ENCODE peak calls at places on chromosome 5, in five cellular contexts. One of them, this sample, is unnamed.

GRCh38 chr5:164098536-164098935 is 593.1 kb downstream of the MAT2B start:
- DNase-seq in gastrocnemius medialis: no peak
- DNase-seq in HCT116: no peak
- DNase-seq in suprapubic skin: no peak
- DNase-seq in lung: no peak
- DNase-seq in this sample: no peak

GRCh38 chr5:174872271-174872670 is 147.9 kb downstream of the MSX2 start:
- DNase-seq in lung: no peak
- DNase-seq in suprapubic skin: no peak
- DNase-seq in HCT116: no peak
- DNase-seq in gastrocnemius medialis: no peak
- DNase-seq in this sample: no peak

GRCh38 chr5:43041131-43041668 is 1.1 kb upstream of the ANXA2R start:
- DNase-seq in lung: peak
- DNase-seq in gastrocnemius medialis: no peak
- DNase-seq in HCT116: no peak
- DNase-seq in suprapubic skin: no peak
- DNase-seq in this sample: no peak

GRCh38 chr5:14752497-14753071 is 88.1 kb downstream of the OTULIN start:
- DNase-seq in HCT116: no peak
- DNase-seq in suprapubic skin: no peak
- DNase-seq in lung: no peak
- DNase-seq in gastrocnemius medialis: no peak
- DNase-seq in this sample: no peak

GRCh38 chr5:31193591-31194457 is at the start of gene CDH6:
- DNase-seq in gastrocnemius medialis: no peak
- DNase-seq in HCT116: no peak
- DNase-seq in suprapubic skin: no peak
- DNase-seq in lung: no peak
- DNase-seq in this sample: no peak

GRCh38 chr5:180599590-180599914 is 8.3 kb upstream of the SCGB3A1 start:
- DNase-seq in lung: no peak
- DNase-seq in suprapubic skin: peak
- DNase-seq in HCT116: no peak
- DNase-seq in gastrocnemius medialis: no peak
- DNase-seq in this sample: no peak

GRCh38 chr5:98557921-98558320 is 215.5 kb upstream of the RGMB start:
- DNase-seq in gastrocnemius medialis: no peak
- DNase-seq in suprapubic skin: no peak
- DNase-seq in HCT116: no peak
- DNase-seq in lung: no peak
- DNase-seq in this sample: no peak

GRCh38 chr5:53071738-53072137 is 37.8 kb downstream of the MOCS2 start:
- DNase-seq in HCT116: no peak
- DNase-seq in gastrocnemius medialis: no peak
- DNase-seq in lung: no peak
- DNase-seq in suprapubic skin: no peak
- DNase-seq in this sample: no peak

GRCh38 chr5:142322747-142323479 is 1.9 kb downstream of the SPRY4 start:
- DNase-seq in gastrocnemius medialis: peak
- DNase-seq in HCT116: no peak
- DNase-seq in suprapubic skin: no peak
- DNase-seq in lung: no peak
- DNase-seq in this sample: no peak

GRCh38 chr5:176810084-176810597 is at the start of gene UNC5A:
- DNase-seq in lung: no peak
- DNase-seq in suprapubic skin: no peak
- DNase-seq in HCT116: peak
- DNase-seq in gastrocnemius medialis: no peak
- DNase-seq in this sample: no peak

GRCh38 chr5:45271626-45272025 is 424.6 kb downstream of the HCN1 start:
- DNase-seq in suprapubic skin: no peak
- DNase-seq in HCT116: no peak
- DNase-seq in lung: no peak
- DNase-seq in gastrocnemius medialis: no peak
- DNase-seq in this sample: no peak

GRCh38 chr5:83353231-83353630 is 118.3 kb upstream of the VCAN start:
- DNase-seq in lung: no peak
- DNase-seq in gastrocnemius medialis: no peak
- DNase-seq in suprapubic skin: no peak
- DNase-seq in HCT116: no peak
- DNase-seq in this sample: no peak

GRCh38 chr5:118553662-118554061 is 434.7 kb downstream of the DTWD2 start:
- DNase-seq in suprapubic skin: peak
- DNase-seq in lung: no peak
- DNase-seq in gastrocnemius medialis: peak
- DNase-seq in HCT116: no peak
- DNase-seq in this sample: no peak

GRCh38 chr5:125083932-125084331 is 337.5 kb upstream of the ZNF608 start:
- DNase-seq in gastrocnemius medialis: no peak
- DNase-seq in lung: no peak
- DNase-seq in suprapubic skin: no peak
- DNase-seq in HCT116: no peak
- DNase-seq in this sample: no peak

GRCh38 chr5:178440163-178440545 is 150.0 kb downstream of the COL23A1 start:
- DNase-seq in HCT116: no peak
- DNase-seq in suprapubic skin: no peak
- DNase-seq in lung: no peak
- DNase-seq in gastrocnemius medialis: no peak
- DNase-seq in this sample: no peak

GRCh38 chr5:1446602-1447343 is 1.5 kb upstream of the SLC6A3 start:
- DNase-seq in suprapubic skin: no peak
- DNase-seq in lung: no peak
- DNase-seq in gastrocnemius medialis: no peak
- DNase-seq in HCT116: no peak
- DNase-seq in this sample: no peak

GRCh38 chr5:122816726-122817125 is 28.7 kb upstream of the SNX24 start:
- DNase-seq in lung: no peak
- DNase-seq in suprapubic skin: no peak
- DNase-seq in gastrocnemius medialis: no peak
- DNase-seq in HCT116: no peak
- DNase-seq in this sample: no peak
- H3K27ac ChIP-seq in lung: no peak
- H3K27ac ChIP-seq in suprapubic skin: no peak
- H3K27ac ChIP-seq in gastrocnemius medialis: no peak
- H3K27ac ChIP-seq in HCT116: no peak
- H3K27ac ChIP-seq in this sample: no peak

GRCh38 chr5:65059681-65060598 is 291.2 kb downstream of the CWC27 start:
- DNase-seq in suprapubic skin: no peak
- DNase-seq in gastrocnemius medialis: no peak
- DNase-seq in lung: no peak
- DNase-seq in HCT116: no peak
- DNase-seq in this sample: peak
- H3K27ac ChIP-seq in suprapubic skin: no peak
- H3K27ac ChIP-seq in gastrocnemius medialis: no peak
- H3K27ac ChIP-seq in lung: no peak
- H3K27ac ChIP-seq in HCT116: no peak
- H3K27ac ChIP-seq in this sample: peak

DNA sequence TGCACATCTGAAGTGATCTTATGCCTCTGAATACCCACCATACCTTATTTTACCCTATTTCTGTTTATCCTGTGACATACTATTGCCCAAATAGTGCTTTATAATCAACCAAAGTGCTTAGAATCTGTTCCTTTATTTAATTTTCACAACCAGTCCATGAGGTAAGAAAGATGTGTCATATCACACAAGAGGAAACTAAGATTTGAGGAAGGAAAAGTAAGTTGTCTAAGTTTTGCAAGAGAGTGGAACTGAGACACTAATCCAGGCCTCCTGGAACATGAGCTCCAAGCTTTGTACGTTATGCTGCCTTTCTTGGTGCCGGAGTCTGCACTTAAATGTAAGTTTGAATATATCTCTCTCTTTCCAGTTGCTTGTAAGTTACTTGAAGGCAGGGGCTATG is 17.2 kb downstream of the KDM3B start:
- DNase-seq in lung: no peak
- DNase-seq in gastrocnemius medialis: no peak
- DNase-seq in HCT116: no peak
- DNase-seq in suprapubic skin: no peak
- DNase-seq in this sample: no peak
- H3K27ac ChIP-seq in lung: peak
- H3K27ac ChIP-seq in gastrocnemius medialis: peak
- H3K27ac ChIP-seq in HCT116: no peak
- H3K27ac ChIP-seq in suprapubic skin: no peak
- H3K27ac ChIP-seq in this sample: no peak

DNA sequence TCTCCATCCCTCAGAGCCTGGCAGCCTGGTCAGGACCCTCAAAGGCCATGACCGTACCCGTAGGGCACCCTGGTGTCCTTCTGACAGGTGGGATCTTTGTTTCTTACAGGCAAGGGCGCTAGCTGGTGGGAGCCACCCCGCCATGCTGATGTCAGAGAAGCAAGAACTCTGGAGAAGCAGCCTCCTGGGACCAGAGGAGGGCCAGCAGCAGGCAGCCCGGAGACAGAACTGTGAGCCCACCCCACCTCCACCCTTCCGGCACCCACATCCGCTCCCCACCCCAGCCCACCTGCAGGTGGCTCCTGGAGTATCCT is 42.2 kb upstream of the IL17B start:
- DNase-seq in suprapubic skin: no peak
- DNase-seq in HCT116: no peak
- DNase-seq in gastrocnemius medialis: no peak
- DNase-seq in lung: no peak
- DNase-seq in this sample: no peak
- H3K27ac ChIP-seq in suprapubic skin: peak
- H3K27ac ChIP-seq in HCT116: no peak
- H3K27ac ChIP-seq in gastrocnemius medialis: peak
- H3K27ac ChIP-seq in lung: peak
- H3K27ac ChIP-seq in this sample: no peak

GRCh38 chr5:149425729-149426128 is 46.6 kb upstream of the IL17B start:
- DNase-seq in gastrocnemius medialis: no peak
- DNase-seq in HCT116: no peak
- DNase-seq in suprapubic skin: no peak
- DNase-seq in lung: no peak
- DNase-seq in this sample: no peak

GRCh38 chr5:149427374-149427773 is 48.3 kb upstream of the IL17B start:
- DNase-seq in gastrocnemius medialis: no peak
- DNase-seq in HCT116: no peak
- DNase-seq in suprapubic skin: no peak
- DNase-seq in lung: no peak
- DNase-seq in this sample: no peak

GRCh38 chr5:149429839-149430721 is 51.0 kb upstream of the IL17B start:
- DNase-seq in HCT116: peak
- DNase-seq in suprapubic skin: no peak
- DNase-seq in gastrocnemius medialis: no peak
- DNase-seq in lung: peak
- DNase-seq in this sample: no peak

GRCh38 chr5:149426931-149427330 is 47.8 kb upstream of the IL17B start:
- DNase-seq in lung: no peak
- DNase-seq in suprapubic skin: no peak
- DNase-seq in HCT116: no peak
- DNase-seq in gastrocnemius medialis: no peak
- DNase-seq in this sample: no peak

GRCh38 chr5:149428032-149428431 is 48.9 kb upstream of the IL17B start:
- DNase-seq in lung: no peak
- DNase-seq in HCT116: no peak
- DNase-seq in gastrocnemius medialis: no peak
- DNase-seq in suprapubic skin: no peak
- DNase-seq in this sample: no peak
- H3K27ac ChIP-seq in lung: no peak
- H3K27ac ChIP-seq in HCT116: no peak
- H3K27ac ChIP-seq in gastrocnemius medialis: no peak
- H3K27ac ChIP-seq in suprapubic skin: no peak
- H3K27ac ChIP-seq in this sample: no peak